ENCODE peak calls at places on chromosomes 13 and 19, in eight cellular contexts. One of them, this sample, is unnamed.

GRCh38 chr19:35037716-35038622 is 3.6 kb upstream of the HPN start:
- DNase-seq in AG09309: no peak
- DNase-seq in stimulated activated CD4-positive, alpha-beta T cell treated with anti-CD3 and anti-CD28 coated beads, Interleukin-2, amount 100 ng/mL, for 48 hours: no peak
- DNase-seq in kidney tubule cell: peak; percentile 66
- DNase-seq in mucosa of descending colon: no peak
- DNase-seq in neural crest cell: no peak
- DNase-seq in fibroblast of pulmonary artery: peak; percentile 59
- DNase-seq in neural progenitor cell: no peak
- DNase-seq in this sample: peak; percentile 97

GRCh38 chr13:102234618-102235017 is 167.2 kb downstream of the FGF14 start:
- DNase-seq in AG09309: no peak
- DNase-seq in stimulated activated CD4-positive, alpha-beta T cell treated with anti-CD3 and anti-CD28 coated beads, Interleukin-2, amount 100 ng/mL, for 48 hours: no peak
- DNase-seq in kidney tubule cell: no peak
- DNase-seq in mucosa of descending colon: no peak
- DNase-seq in neural crest cell: no peak
- DNase-seq in fibroblast of pulmonary artery: no peak
- DNase-seq in neural progenitor cell: no peak
- DNase-seq in this sample: no peak

GRCh38 chr19:47275866-47276461 is 1.3 kb downstream of the INAFM1 start:
- DNase-seq in AG09309: peak; percentile 41
- DNase-seq in stimulated activated CD4-positive, alpha-beta T cell treated with anti-CD3 and anti-CD28 coated beads, Interleukin-2, amount 100 ng/mL, for 48 hours: no peak
- DNase-seq in kidney tubule cell: no peak
- DNase-seq in mucosa of descending colon: peak; percentile 48
- DNase-seq in neural crest cell: no peak
- DNase-seq in fibroblast of pulmonary artery: peak; percentile 70
- DNase-seq in neural progenitor cell: no peak
- DNase-seq in this sample: no peak

GRCh38 chr19:35673121-35673804 is 6.9 kb downstream of the UPK1A start:
- DNase-seq in AG09309: peak; percentile 5
- DNase-seq in stimulated activated CD4-positive, alpha-beta T cell treated with anti-CD3 and anti-CD28 coated beads, Interleukin-2, amount 100 ng/mL, for 48 hours: peak; percentile 43
- DNase-seq in kidney tubule cell: peak; percentile 88
- DNase-seq in mucosa of descending colon: peak; percentile 41
- DNase-seq in neural crest cell: peak; percentile 25
- DNase-seq in fibroblast of pulmonary artery: peak; percentile 40
- DNase-seq in neural progenitor cell: peak; percentile 66
- DNase-seq in this sample: no peak

GRCh38 chr19:6108721-6109633 is 1.3 kb downstream of the RFX2 start:
- DNase-seq in AG09309: no peak
- DNase-seq in stimulated activated CD4-positive, alpha-beta T cell treated with anti-CD3 and anti-CD28 coated beads, Interleukin-2, amount 100 ng/mL, for 48 hours: peak; percentile 52
- DNase-seq in kidney tubule cell: peak; percentile 44
- DNase-seq in mucosa of descending colon: peak; percentile 70
- DNase-seq in neural crest cell: peak; percentile 39
- DNase-seq in fibroblast of pulmonary artery: peak; percentile 75
- DNase-seq in neural progenitor cell: peak; percentile 57
- DNase-seq in this sample: no peak

GRCh38 chr19:54416695-54417491 is 1.6 kb downstream of the TTYH1 start:
- DNase-seq in AG09309: no peak
- DNase-seq in stimulated activated CD4-positive, alpha-beta T cell treated with anti-CD3 and anti-CD28 coated beads, Interleukin-2, amount 100 ng/mL, for 48 hours: no peak
- DNase-seq in kidney tubule cell: no peak
- DNase-seq in mucosa of descending colon: no peak
- DNase-seq in neural crest cell: no peak
- DNase-seq in fibroblast of pulmonary artery: no peak
- DNase-seq in neural progenitor cell: peak; percentile 34
- DNase-seq in this sample: no peak

GRCh38 chr19:50909240-50910070 is 1.7 kb downstream of the KLK4 start:
- DNase-seq in AG09309: no peak
- DNase-seq in stimulated activated CD4-positive, alpha-beta T cell treated with anti-CD3 and anti-CD28 coated beads, Interleukin-2, amount 100 ng/mL, for 48 hours: peak; percentile 48
- DNase-seq in kidney tubule cell: peak; percentile 30
- DNase-seq in mucosa of descending colon: peak; percentile 89
- DNase-seq in neural crest cell: peak; percentile 73
- DNase-seq in fibroblast of pulmonary artery: peak; percentile 13
- DNase-seq in neural progenitor cell: peak; percentile 96
- DNase-seq in this sample: no peak

GRCh38 chr13:45162821-45163220 is 38.0 kb downstream of the KCTD4 start:
- DNase-seq in AG09309: peak; percentile 74
- DNase-seq in stimulated activated CD4-positive, alpha-beta T cell treated with anti-CD3 and anti-CD28 coated beads, Interleukin-2, amount 100 ng/mL, for 48 hours: no peak
- DNase-seq in kidney tubule cell: peak; percentile 91
- DNase-seq in mucosa of descending colon: no peak
- DNase-seq in neural crest cell: no peak
- DNase-seq in fibroblast of pulmonary artery: peak; percentile 92
- DNase-seq in neural progenitor cell: no peak
- DNase-seq in this sample: no peak

GRCh38 chr13:106493569-106493968 is 41.9 kb downstream of the EFNB2 start:
- DNase-seq in AG09309: no peak
- DNase-seq in stimulated activated CD4-positive, alpha-beta T cell treated with anti-CD3 and anti-CD28 coated beads, Interleukin-2, amount 100 ng/mL, for 48 hours: no peak
- DNase-seq in kidney tubule cell: no peak
- DNase-seq in mucosa of descending colon: no peak
- DNase-seq in neural crest cell: no peak
- DNase-seq in fibroblast of pulmonary artery: no peak
- DNase-seq in neural progenitor cell: no peak
- DNase-seq in this sample: no peak

GRCh38 chr13:105334211-105334610 is 1201.3 kb downstream of the EFNB2 start:
- DNase-seq in AG09309: peak; percentile 43
- DNase-seq in stimulated activated CD4-positive, alpha-beta T cell treated with anti-CD3 and anti-CD28 coated beads, Interleukin-2, amount 100 ng/mL, for 48 hours: no peak
- DNase-seq in kidney tubule cell: peak; percentile 45
- DNase-seq in mucosa of descending colon: no peak
- DNase-seq in neural crest cell: no peak
- DNase-seq in fibroblast of pulmonary artery: peak; percentile 57
- DNase-seq in neural progenitor cell: peak; percentile 4
- DNase-seq in this sample: no peak

GRCh38 chr13:65836066-65836465 is 1394.1 kb downstream of the PCDH9 start:
- DNase-seq in AG09309: no peak
- DNase-seq in stimulated activated CD4-positive, alpha-beta T cell treated with anti-CD3 and anti-CD28 coated beads, Interleukin-2, amount 100 ng/mL, for 48 hours: no peak
- DNase-seq in kidney tubule cell: no peak
- DNase-seq in mucosa of descending colon: no peak
- DNase-seq in neural crest cell: no peak
- DNase-seq in fibroblast of pulmonary artery: peak; percentile 28
- DNase-seq in neural progenitor cell: no peak
- DNase-seq in this sample: no peak

This sample was measured in cerebellar nuclear complex.